ENCODE peak calls at places on chromosomes 7 and 10, in four cellular contexts. Y is adipocyte; L is hepatocyte; W is CD8-positive, alpha-beta memory T cell. V is an unnamed sample. For H3K27me3 and H3K9me3, the result is how much of the 10 kb centered on the place peaks cover.

GRCh38 chr7:129607471-129608120 is 3.9 kb upstream of the NRF1 start:
- DNase-seq in Y (peak), W (peak), L (peak), V (no peak)

GRCh38 chr7:46229409-46229808 is 308.3 kb upstream of the IGFBP3 start:
- DNase-seq in W (no peak), L (peak), Y (peak), V (peak)

GRCh38 chr10:83765711-83766110 is 373.6 kb upstream of the GHITM start:
- DNase-seq in W (no peak), L (no peak), Y (peak), V (no peak)

GRCh38 chr10:69359089-69360025 is 57.4 kb downstream of the TACR2 start:
- DNase-seq in Y (peak), L (no peak), W (peak), V (no peak)

GRCh38 chr7:36708765-36709164 is 15.5 kb downstream of the AOAH start:
- DNase-seq in W (no peak), L (peak), Y (no peak), V (no peak)

GRCh38 chr10:44180321-44181154 is 204.4 kb downstream of the CXCL12 start:
- DNase-seq in L (peak), W (no peak), Y (peak), V (peak)

GRCh38 chr7:110090113-110090820 is 1000.7 kb upstream of the LRRN3 start:
- DNase-seq in Y (peak), W (no peak), L (peak), V (no peak)

GRCh38 chr7:67542916-67543315 is 546.3 kb downstream of the TYW1 start:
- DNase-seq in Y (no peak), L (no peak), W (no peak), V (no peak)

GRCh38 chr7:17405786-17406185 is 107.3 kb downstream of the AHR start:
- DNase-seq in L (peak), W (no peak), Y (peak), V (peak)

GRCh38 chr10:21518629-21519321 is 6.7 kb downstream of the SKIDA1 start:
- DNase-seq in L (peak), Y (peak), W (no peak), V (no peak)

GRCh38 chr10:64209574-64209973 is 688.4 kb downstream of the REEP3 start:
- DNase-seq in Y (no peak), L (no peak), W (no peak), V (peak)

GRCh38 chr10:23864631-23865147 is 344.2 kb upstream of the KIAA1217 start:
- DNase-seq in L (no peak), Y (no peak), W (no peak), V (no peak)

GRCh38 chr10:123134058-123134914 is 1.5 kb upstream of the HMX3 start:
- DNase-seq in W (no peak), Y (no peak), L (no peak), V (no peak)

GRCh38 chr7:23067271-23067670 is 38.3 kb upstream of the KLHL7 start:
- DNase-seq in W (no peak), L (no peak), Y (peak), V (no peak)

DNA sequence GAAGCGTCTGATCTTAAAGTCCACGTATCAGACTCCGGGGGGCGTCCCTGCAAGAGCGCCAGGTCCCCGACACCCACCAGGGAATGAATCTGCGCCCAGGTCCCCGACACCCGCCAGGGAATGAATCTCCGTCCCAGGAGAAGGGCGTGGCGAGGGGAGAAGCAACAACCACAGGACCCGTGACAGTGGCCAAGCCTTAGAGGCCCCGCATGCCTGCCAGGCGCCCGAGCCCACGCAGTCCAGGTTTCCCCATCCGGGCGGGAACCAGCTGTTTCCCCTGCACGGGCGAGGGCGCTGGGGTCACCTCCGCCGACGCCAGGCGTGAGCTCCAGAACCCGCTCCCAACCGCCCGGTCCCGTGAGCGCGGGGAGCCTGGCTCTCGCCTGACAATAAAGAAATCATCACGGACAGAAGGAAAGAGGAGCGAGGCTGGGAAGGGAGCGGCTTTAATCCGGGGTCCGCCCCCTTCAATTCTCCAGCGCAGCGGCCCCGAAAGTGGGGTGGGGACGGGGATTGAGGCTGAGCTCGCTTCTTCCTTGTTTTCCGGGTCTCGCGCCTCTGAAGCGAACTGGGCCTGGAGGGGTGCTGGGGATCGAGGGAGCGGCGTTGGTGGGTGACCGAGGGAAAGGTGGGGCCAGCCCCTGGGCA is 29.0 kb upstream of the BMS1 start:
- DNase-seq in W (no peak), Y (peak), L (peak), V (peak)
- H3K27me3 ChIP-seq in W (under half), Y (under half), L (half or more), V (under half)

DNA sequence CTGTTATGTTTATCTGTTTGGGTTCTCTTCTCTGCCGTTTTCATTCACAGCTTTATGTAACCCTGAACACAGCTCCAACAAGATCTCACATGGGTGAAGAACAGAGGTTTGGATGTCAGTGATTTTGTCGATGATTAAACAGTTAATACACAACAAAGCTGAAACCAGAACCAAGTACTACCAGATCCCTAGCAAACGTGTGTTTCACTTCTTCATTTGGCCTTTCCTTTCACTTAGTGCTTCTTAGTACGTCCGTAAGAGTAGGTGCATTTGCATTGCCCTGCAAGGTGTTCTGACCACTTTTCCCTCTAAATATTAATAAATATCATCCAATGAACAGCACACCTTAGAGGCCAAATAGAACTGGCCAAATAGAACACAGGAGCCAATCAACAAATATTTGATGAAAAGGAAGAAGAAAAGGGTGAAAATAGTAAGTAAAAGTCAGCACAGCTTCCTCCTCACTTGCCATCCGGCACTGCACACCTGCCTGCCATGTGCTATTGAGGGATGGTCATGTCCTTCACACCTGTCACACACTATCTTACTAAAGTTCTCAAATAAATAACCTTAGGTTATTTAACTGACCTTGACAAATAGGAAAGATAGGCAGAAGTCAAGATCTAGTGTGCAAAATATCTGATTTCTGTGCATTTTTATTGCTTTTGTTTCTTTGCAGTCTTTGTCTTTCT is 252.6 kb upstream of the ANKRD30A start:
- DNase-seq in W (no peak), Y (no peak), L (no peak), V (no peak)
- H3K9me3 ChIP-seq in W (under half), Y (under half), L (under half), V (under half)

GRCh38 chr7:51228386-51228958 is 88.1 kb downstream of the COBL start:
- DNase-seq in Y (no peak), L (no peak), W (no peak), V (no peak)
- H3K4me3 ChIP-seq in Y (no peak), L (no peak), W (no peak), V (no peak)

GRCh38 chr7:155460926-155461613 is 3.1 kb downstream of the EN2 start:
- DNase-seq in Y (no peak), L (no peak), W (no peak), V (no peak)
- H3K27me3 ChIP-seq in Y (half or more), L (half or more), W (half or more), V (under half)

V was measured in MG63.